ENCODE peak calls at places on chromosome 16, in five cellular contexts. C, I, K, Z and M are unnamed samples. For H3K79me2, the result is how much of the 10 kb centered on the place peaks cover.

GRCh38 chr16:21526923-21527807 is 72.2 kb upstream of the METTL9 start:
- DNase-seq in I (peak), Z (no peak), K (peak), C (no peak), M (peak)

GRCh38 chr16:21145738-21146137 is 4.9 kb downstream of the DNAH3 start:
- DNase-seq in C (no peak), I (no peak), Z (no peak), K (no peak), M (no peak)

GRCh38 chr16:11198817-11199216 is 57.2 kb downstream of the SOCS1 start:
- DNase-seq in Z (no peak), I (no peak), K (peak), C (no peak), M (no peak)

GRCh38 chr16:750454-750853 is 9.7 kb upstream of the CIAO3 start:
- DNase-seq in C (no peak), K (no peak), Z (no peak), I (no peak), M (no peak)

GRCh38 chr16:58733671-58734458 is at the start of gene GOT2:
- DNase-seq in I (peak), C (peak), K (peak), Z (peak), M (peak)

GRCh38 chr16:86050111-86050510 is 151.1 kb downstream of the IRF8 start:
- DNase-seq in K (no peak), Z (no peak), I (no peak), C (no peak), M (no peak)

GRCh38 chr16:66927012-66927436 is 1.7 kb upstream of the RRAD start:
- DNase-seq in Z (no peak), I (peak), C (no peak), K (no peak), M (no peak)

GRCh38 chr16:65936096-65936495 is 430.4 kb upstream of the CDH5 start:
- DNase-seq in I (no peak), C (no peak), Z (no peak), K (no peak), M (no peak)

GRCh38 chr16:84177740-84178070 is 9.2 kb downstream of the TAF1C start:
- DNase-seq in Z (no peak), I (no peak), C (no peak), K (no peak), M (no peak)

GRCh38 chr16:28820016-28820415 is 2.8 kb upstream of the ATXN2L start:
- DNase-seq in Z (no peak), C (no peak), I (no peak), K (no peak), M (no peak)

GRCh38 chr16:11097094-11097781 is 152.9 kb downstream of the CLEC16A start:
- DNase-seq in Z (no peak), K (no peak), C (no peak), I (no peak), M (peak)

GRCh38 chr16:55476625-55477533 is 2.1 kb upstream of the MMP2 start:
- DNase-seq in K (no peak), C (no peak), Z (no peak), I (no peak), M (no peak)

GRCh38 chr16:19177111-19177747 is 9.2 kb downstream of the SYT17 start:
- DNase-seq in Z (no peak), K (no peak), C (no peak), I (peak), M (no peak)

GRCh38 chr16:58035356-58036170 is 10.0 kb downstream of the MMP15 start:
- DNase-seq in K (no peak), C (no peak), I (no peak), Z (no peak), M (peak)

GRCh38 chr16:21088646-21089538 is 61.8 kb downstream of the DNAH3 start:
- DNase-seq in K (no peak), Z (no peak), C (no peak), I (no peak), M (no peak)

GRCh38 chr16:57536306-57537193 is at the start of gene CCDC102A:
- DNase-seq in C (no peak), Z (no peak), K (peak), I (no peak), M (peak)

GRCh38 chr16:48053346-48053745 is 102.4 kb downstream of the ABCC12 start:
- DNase-seq in C (no peak), I (no peak), Z (no peak), K (no peak), M (no peak)

DNA sequence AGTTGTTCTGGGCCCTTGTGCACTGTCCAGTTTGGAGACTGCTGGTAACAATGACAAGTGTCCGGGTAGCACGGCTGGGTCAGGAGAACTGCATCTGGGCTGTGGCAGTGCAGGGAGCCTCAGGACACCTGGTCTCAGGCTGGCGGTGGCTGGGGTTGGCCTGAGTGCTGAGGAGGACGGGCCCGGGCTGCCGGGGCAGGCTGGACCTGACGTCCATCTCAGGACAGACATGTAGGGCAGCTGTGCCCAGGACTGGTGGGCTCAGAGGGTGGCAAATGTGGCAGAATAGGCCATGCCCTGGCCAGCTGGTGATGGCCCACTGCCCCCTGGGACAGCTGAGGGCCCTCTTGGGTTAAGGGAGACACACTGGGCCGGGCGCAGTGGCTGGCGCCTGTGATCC is 4.2 kb upstream of the NLRC3 start:
- DNase-seq in C (no peak), K (no peak), Z (no peak), I (no peak), M (no peak)
- TF ChIP-seq GABPA in C (no peak), K (no peak), Z (no peak), I (no peak), M (no peak)

GRCh38 chr16:54194008-54194731 is 92.4 kb downstream of the IRX3 start:
- DNase-seq in C (no peak), K (no peak), I (no peak), Z (no peak), M (no peak)
- TF ChIP-seq CTCF in C (no peak), K (no peak), I (no peak), Z (no peak), M (no peak)

GRCh38 chr16:4481526-4481925 is 5.3 kb downstream of the HMOX2 start:
- DNase-seq in I (no peak), K (no peak), C (no peak), Z (no peak), M (no peak)
- H3K79me2 ChIP-seq in I (under half), K (half or more), C (under half), Z (under half), M (half or more)

DNA sequence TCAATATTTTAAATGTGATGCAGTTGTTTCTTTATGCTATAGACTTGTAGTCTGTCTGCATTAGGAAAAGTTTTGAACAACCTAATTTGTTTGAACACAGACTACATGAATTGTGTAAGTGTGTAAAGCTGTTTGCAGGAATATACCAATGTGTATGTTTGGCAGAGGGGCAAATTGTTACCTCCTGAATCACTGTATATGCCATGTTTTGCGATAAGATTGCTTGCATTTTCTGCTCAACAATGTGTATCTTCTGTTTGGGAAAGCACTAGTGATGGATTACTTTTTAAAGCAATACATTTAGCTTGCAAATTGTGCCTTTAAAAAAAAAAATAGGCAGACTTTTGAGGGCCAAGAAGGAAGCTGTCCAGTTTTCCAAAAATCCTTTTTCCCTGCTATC is 14.6 kb downstream of the RBBP6 start:
- DNase-seq in K (no peak), I (no peak), C (no peak), Z (no peak), M (no peak)
- TF ChIP-seq GABPA in K (no peak), I (no peak), C (no peak), Z (no peak), M (no peak)

GRCh38 chr16:30658731-30659506 is 688 bp downstream of the FBRS start:
- DNase-seq in Z (peak), C (peak), I (peak), K (peak), M (peak)
- TF ChIP-seq CTCF in Z (peak), C (no peak), I (peak), K (peak), M (peak)

DNA sequence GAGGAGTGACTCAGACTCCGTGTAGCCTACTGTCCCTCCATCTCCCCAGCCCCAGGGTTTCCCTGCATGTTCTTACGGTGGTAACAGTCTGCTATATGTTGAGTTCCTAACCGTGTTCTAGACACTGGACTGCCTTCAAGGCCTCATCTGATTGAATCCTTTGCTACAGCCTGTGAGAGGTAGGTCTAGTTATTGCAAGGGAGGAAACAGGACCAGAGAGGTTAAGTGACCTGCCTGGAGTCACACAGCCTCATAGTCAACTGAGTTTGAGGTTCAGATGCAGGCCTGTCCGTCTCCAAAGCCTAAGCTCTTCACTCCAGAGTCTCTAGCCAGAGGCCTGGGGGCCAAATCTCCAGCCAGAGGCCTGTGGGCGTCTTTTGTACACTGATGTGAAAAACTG is 98.0 kb downstream of the SDR42E1 start:
- DNase-seq in I (no peak), Z (no peak), C (no peak), K (no peak), M (no peak)
- H3K79me2 ChIP-seq in I (under half), Z (under half), C (under half), K (under half), M (under half)

DNA sequence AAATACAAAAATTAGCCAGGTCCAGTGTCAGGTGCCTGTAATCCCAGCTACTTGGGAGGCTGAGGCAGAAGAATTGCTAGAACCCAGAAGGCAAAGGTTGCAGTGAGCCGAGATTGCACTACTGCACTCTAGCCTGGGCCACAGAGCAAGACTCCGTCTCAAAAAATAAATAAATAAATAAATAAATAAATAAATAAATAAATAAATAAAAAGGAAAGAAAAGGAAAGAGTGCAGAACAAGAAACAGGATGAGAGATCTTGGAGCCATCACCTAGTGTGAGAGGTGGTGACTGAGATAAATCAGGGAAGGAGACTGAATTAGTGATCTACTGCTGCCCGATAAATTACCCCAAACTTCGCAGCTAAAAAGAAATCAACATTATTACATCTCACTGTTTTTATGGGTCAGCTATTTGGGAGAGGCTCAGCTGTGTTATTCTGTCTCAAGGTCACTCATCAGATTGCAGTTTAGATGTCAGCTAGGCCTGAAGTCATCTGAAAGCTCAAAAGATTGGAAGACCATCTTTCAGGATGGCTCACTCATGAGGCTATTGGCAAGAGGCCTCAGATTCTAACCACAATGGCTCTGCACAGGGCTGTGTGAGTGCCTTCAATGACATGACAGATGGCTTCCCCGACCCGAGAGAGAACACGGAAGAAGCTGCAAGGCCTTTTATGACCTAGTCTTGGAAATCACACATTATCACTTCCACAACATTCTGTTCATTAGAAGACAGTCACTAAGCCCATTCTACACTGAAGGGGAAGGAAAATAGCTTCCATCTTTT is 66.4 kb downstream of the CMC2 start:
- DNase-seq in I (no peak), K (no peak), C (no peak), Z (no peak), M (no peak)
- TF ChIP-seq GABPA in I (no peak), K (no peak), C (no peak), Z (no peak), M (no peak)

GRCh38 chr16:76780556-76780955 is 410.4 kb upstream of the MON1B start:
- DNase-seq in K (no peak), I (no peak), Z (no peak), C (no peak), M (no peak)
- TF ChIP-seq CTCF in K (no peak), I (no peak), Z (no peak), C (no peak), M (no peak)